ENCODE peak calls at places on chromosomes 11 and 22, in eight cellular contexts. Q is stimulated activated CD8-positive, alpha-beta memory T cell treated with anti-CD3 and anti-CD28 coated beads, Interleukin-4, amount 100 ng/mL, for 1 hour; K is activated CD4-positive, alpha-beta T cell treated with anti-CD3 and anti-CD28 coated beads, Interleukin-2, amount 10 ng/mL, durations not matched to agents 24 days and 14 days; I is ovary; M is Daoy; D is SJSA1; B is AG09319; X is T47D. S is an unnamed sample.

GRCh38 chr22:33922268-33922667 is 2.0 kb upstream of the LARGE1 start:
- DNase-seq in Q (no peak), K (peak), I (peak), M (no peak), D (peak), B (no peak), X (peak), S (peak)

GRCh38 chr22:44746836-44747519 is 5.4 kb upstream of the ARHGAP8 start:
- DNase-seq in Q (no peak), K (no peak), I (no peak), M (no peak), D (peak), B (no peak), X (no peak), S (no peak)

GRCh38 chr11:73322111-73322985 is 14.3 kb downstream of the ARHGEF17 start:
- DNase-seq in Q (no peak), K (no peak), I (peak), M (peak), D (peak), B (no peak), X (no peak), S (no peak)

GRCh38 chr11:100903284-100903683 is 216.2 kb downstream of the ARHGAP42 start:
- DNase-seq in Q (no peak), K (no peak), I (no peak), M (no peak), D (no peak), B (no peak), X (no peak), S (no peak)

GRCh38 chr11:75433443-75433842 is 440 bp upstream of the KLHL35 start:
- DNase-seq in Q (no peak), K (no peak), I (no peak), M (no peak), D (no peak), B (no peak), X (no peak), S (no peak)

GRCh38 chr11:1116104-1116503 is 41.4 kb downstream of the MUC2 start:
- DNase-seq in Q (no peak), K (no peak), I (no peak), M (no peak), D (no peak), B (no peak), X (no peak), S (no peak)

GRCh38 chr22:45878901-45879551 is 97.9 kb downstream of the WNT7B start:
- DNase-seq in Q (no peak), K (no peak), I (no peak), M (peak), D (no peak), B (no peak), X (no peak), S (peak)

GRCh38 chr11:72673943-72674828 is at the start of gene PDE2A:
- DNase-seq in Q (no peak), K (no peak), I (no peak), M (no peak), D (no peak), B (no peak), X (no peak), S (no peak)

GRCh38 chr11:45857834-45858492 is 10.7 kb downstream of the CRY2 start:
- DNase-seq in Q (no peak), K (no peak), I (peak), M (peak), D (no peak), B (peak), X (no peak), S (no peak)

GRCh38 chr11:132312616-132313210 is 942.3 kb downstream of the NTM start:
- DNase-seq in Q (no peak), K (no peak), I (no peak), M (peak), D (no peak), B (no peak), X (no peak), S (no peak)

GRCh38 chr22:39750759-39751158 is 142.8 kb downstream of the ENTHD1 start:
- DNase-seq in Q (no peak), K (no peak), I (no peak), M (no peak), D (no peak), B (no peak), X (no peak), S (no peak)

GRCh38 chr11:63667993-63668392 is 3.2 kb downstream of the ATL3 start:
- DNase-seq in Q (no peak), K (no peak), I (no peak), M (peak), D (peak), B (peak), X (no peak), S (no peak)

GRCh38 chr11:59097113-59097708 is 9.8 kb upstream of the FAM111B start:
- DNase-seq in Q (no peak), K (peak), I (no peak), M (peak), D (peak), B (peak), X (peak), S (peak)

GRCh38 chr11:3225159-3225758 is 6.6 kb upstream of the MRGPRG start:
- DNase-seq in Q (no peak), K (peak), I (no peak), M (no peak), D (no peak), B (no peak), X (no peak), S (peak)

GRCh38 chr11:13091804-13092203 is 82.7 kb downstream of the RASSF10 start:
- DNase-seq in Q (no peak), K (no peak), I (no peak), M (no peak), D (no peak), B (no peak), X (no peak), S (no peak)

GRCh38 chr11:20594274-20595061 is 4.9 kb upstream of the SLC6A5 start:
- DNase-seq in Q (no peak), K (no peak), I (no peak), M (no peak), D (no peak), B (no peak), X (no peak), S (no peak)

GRCh38 chr22:37485006-37485713 is 1.0 kb downstream of the MFNG start:
- DNase-seq in Q (no peak), K (peak), I (no peak), M (no peak), D (no peak), B (no peak), X (no peak), S (no peak)

GRCh38 chr11:64206457-64207246 is at the start of gene FERMT3:
- DNase-seq in Q (no peak), K (peak), I (peak), M (no peak), D (no peak), B (no peak), X (no peak), S (no peak)

S was measured in sciatic nerve.